ENCODE peak calls at places on chromosomes 13 and 19, in nine cellular contexts. T is NCI-H1092, G is fibroblast of lung, Q is HCT116, H is small intestine, V is fibroblast of pulmonary artery, Z is RPMI7951, D is aorta, L is lower leg skin. P is an unnamed sample.
A peak's percentile ranks its signal among the peaks of the same experiment; 100 is the strongest.

GRCh38 chr19:917323-918151 is at the start of gene KISS1R:
- DNase-seq in H (no peak), V (no peak), G (no peak), L (no peak), Q (no peak), Z (no peak), T (no peak), D (no peak), P (peak; percentile 41)

GRCh38 chr13:98961204-98962105 is 16.4 kb downstream of the DOCK9 start:
- DNase-seq in V (no peak), T (no peak), Z (peak; percentile 76), H (no peak), D (no peak), G (peak; percentile 40), L (no peak), Q (no peak), P (no peak)

GRCh38 chr13:112756967-112757758 is 67.3 kb downstream of the ATP11A start:
- DNase-seq in Z (no peak), D (no peak), V (no peak), T (peak; percentile 77), H (no peak), Q (no peak), L (no peak), G (no peak), P (no peak)

GRCh38 chr13:67023088-67023893 is 206.8 kb downstream of the PCDH9 start:
- DNase-seq in V (peak; percentile 90), L (no peak), D (no peak), Z (peak; percentile 23), T (peak; percentile 36), G (peak; percentile 98), Q (no peak), H (no peak), P (peak; percentile 90)

GRCh38 chr19:30341646-30342201 is 30.5 kb upstream of the ZNF536 start:
- DNase-seq in D (no peak), T (no peak), V (no peak), Q (no peak), G (no peak), H (no peak), L (no peak), Z (no peak), P (no peak)

GRCh38 chr19:35756373-35757230 is at the start of gene HSPB6:
- DNase-seq in Q (no peak), D (peak; percentile 83), V (peak; percentile 82), G (peak; percentile 71), H (no peak), T (no peak), L (no peak), Z (peak; percentile 37), P (peak; percentile 73)

GRCh38 chr19:58548859-58549663 is 5.2 kb downstream of the TRIM28 start:
- DNase-seq in D (no peak), V (no peak), L (no peak), Q (no peak), Z (no peak), T (no peak), H (no peak), G (no peak), P (no peak)

GRCh38 chr19:52943134-52943883 is 19.4 kb downstream of the ZNF816 start:
- DNase-seq in V (no peak), D (no peak), Q (no peak), H (no peak), T (no peak), G (no peak), L (no peak), Z (no peak), P (no peak)

GRCh38 chr19:343941-344624 is 513 bp downstream of the MIER2 start:
- DNase-seq in D (peak; percentile 44), H (peak; percentile 15), T (no peak), L (no peak), V (peak; percentile 29), Z (no peak), G (peak; percentile 14), Q (no peak), P (peak; percentile 54)

GRCh38 chr19:58538257-58539168 is 5.4 kb upstream of the TRIM28 start:
- DNase-seq in Q (no peak), V (peak; percentile 42), T (no peak), D (no peak), Z (no peak), H (peak; percentile 40), G (no peak), L (no peak), P (no peak)

GRCh38 chr13:35983206-35983605 is 148.0 kb downstream of the DCLK1 start:
- DNase-seq in L (no peak), H (no peak), V (no peak), Q (no peak), T (no peak), G (no peak), Z (no peak), D (no peak), P (no peak)